ENCODE peak calls at places on chromosomes 6 and 20, in ten cellular contexts. V is esophagus muscularis mucosa; W is CD4-positive, CD25-positive, alpha-beta regulatory T cell; N is mesendoderm; T is CD4-positive, alpha-beta memory T cell; H is CD8-positive, alpha-beta T cell; P is cardiac muscle cell; Z is vagina; J is pancreas; X is adrenal gland. C is an unnamed sample. For H3K4me1, the result is how much of the 10 kb centered on the place peaks cover.

GRCh38 chr6:53896237-53896636 is 101.4 kb downstream of the LRRC1 start:
- DNase-seq in W (no peak), V (no peak), P (peak), X (no peak), T (no peak), N (no peak), H (no peak), Z (no peak), J (no peak), C (no peak)

GRCh38 chr6:163324326-163324927 is 90.1 kb upstream of the QKI start:
- DNase-seq in T (no peak), Z (no peak), X (no peak), P (no peak), W (no peak), J (no peak), V (no peak), H (no peak), N (no peak), C (no peak)

GRCh38 chr20:11891081-11891826 is 26.4 kb upstream of the BTBD3 start:
- DNase-seq in Z (no peak), T (no peak), N (peak), V (no peak), P (peak), X (peak), W (no peak), J (peak), H (peak), C (no peak)

GRCh38 chr6:53483423-53484353 is 61.2 kb downstream of the GCLC start:
- DNase-seq in T (no peak), W (peak), Z (no peak), H (no peak), N (peak), X (peak), V (no peak), P (peak), J (no peak), C (no peak)

GRCh38 chr20:49559411-49560081 is 8.4 kb downstream of the PTGIS start:
- DNase-seq in J (no peak), W (no peak), X (no peak), T (no peak), H (no peak), N (no peak), V (no peak), Z (no peak), P (no peak), C (no peak)

GRCh38 chr6:118679293-118679692 is 27.9 kb upstream of the CEP85L start:
- DNase-seq in H (no peak), Z (no peak), V (peak), X (no peak), P (no peak), N (no peak), T (no peak), J (no peak), W (no peak), C (no peak)

GRCh38 chr6:37840940-37841300 is 21.4 kb downstream of the ZFAND3 start:
- DNase-seq in Z (no peak), H (no peak), V (no peak), X (no peak), W (no peak), T (no peak), P (no peak), N (no peak), J (no peak), C (no peak)

GRCh38 chr6:133553652-133554051 is 312.5 kb downstream of the EYA4 start:
- DNase-seq in J (no peak), W (peak), V (no peak), X (peak), P (peak), T (no peak), N (peak), H (no peak), Z (no peak), C (no peak)

GRCh38 chr6:12014027-12014872 is 2.1 kb downstream of the HIVEP1 start:
- DNase-seq in P (no peak), V (no peak), N (no peak), X (no peak), H (no peak), Z (no peak), J (no peak), T (no peak), W (no peak), C (no peak)

GRCh38 chr6:40344566-40345185 is 242.5 kb downstream of the LRFN2 start:
- DNase-seq in Z (peak), T (no peak), H (no peak), X (no peak), V (peak), P (no peak), N (no peak), W (no peak), J (no peak), C (no peak)

GRCh38 chr6:170542031-170542719 is 10.9 kb downstream of the PSMB1 start:
- DNase-seq in T (no peak), W (no peak), Z (no peak), N (no peak), P (no peak), H (no peak), V (no peak), J (no peak), X (no peak), C (no peak)

GRCh38 chr20:32560482-32560988 is 24.6 kb downstream of the NOL4L start:
- DNase-seq in N (no peak), X (no peak), J (no peak), V (no peak), Z (no peak), P (no peak), W (no peak), H (no peak), T (no peak), C (no peak)

GRCh38 chr6:5950448-5950847 is 56.3 kb downstream of the NRN1 start:
- DNase-seq in V (no peak), P (peak), J (no peak), W (no peak), Z (no peak), T (no peak), H (no peak), X (no peak), N (peak), C (no peak)

GRCh38 chr6:53703047-53703446 is 37.5 kb upstream of the KLHL31 start:
- DNase-seq in N (no peak), V (no peak), T (no peak), Z (no peak), J (no peak), H (no peak), W (no peak), P (no peak), X (no peak), C (no peak)

GRCh38 chr6:27478141-27478705 is 5.3 kb upstream of the ZNF184 start:
- DNase-seq in H (no peak), V (no peak), X (peak), Z (no peak), T (no peak), N (no peak), J (no peak), W (no peak), P (no peak), C (no peak)

DNA sequence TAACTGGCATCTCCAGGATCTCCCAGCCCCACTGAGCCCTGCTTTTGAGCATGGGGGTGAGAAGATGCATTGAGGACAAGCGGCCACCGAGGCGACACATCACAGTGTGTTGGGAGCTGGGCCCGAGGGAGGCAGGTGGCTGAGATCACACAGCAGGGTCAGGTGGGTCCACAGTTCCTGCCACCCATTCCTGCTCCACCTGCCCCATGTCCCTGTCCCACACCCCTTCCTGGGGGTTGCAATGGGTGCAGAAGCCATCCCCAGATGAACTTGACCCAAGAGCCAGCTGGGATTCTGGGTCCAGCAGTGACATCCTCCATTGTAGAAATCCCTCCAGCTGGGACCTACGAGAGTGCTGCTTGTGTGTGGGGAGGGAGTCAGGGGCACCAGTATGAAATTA is 1.0 kb downstream of the TGM2 start:
- DNase-seq in P (no peak), W (no peak), V (no peak), Z (no peak), J (peak), N (no peak), X (no peak), H (no peak), T (no peak), C (no peak)
- H3K4me1 ChIP-seq in P (under half), W (under half), V (half or more), Z (half or more), J (under half), N (under half), X (under half), H (under half), T (under half), C (under half)

GRCh38 chr20:15890358-15890982 is 682.8 kb downstream of the KIF16B start:
- DNase-seq in T (no peak), N (no peak), H (no peak), X (no peak), P (no peak), Z (no peak), J (no peak), W (no peak), V (no peak), C (no peak)
- H3K4me3 ChIP-seq in T (no peak), N (no peak), H (no peak), X (no peak), P (no peak), Z (no peak), J (no peak), W (no peak), V (no peak), C (no peak)

DNA sequence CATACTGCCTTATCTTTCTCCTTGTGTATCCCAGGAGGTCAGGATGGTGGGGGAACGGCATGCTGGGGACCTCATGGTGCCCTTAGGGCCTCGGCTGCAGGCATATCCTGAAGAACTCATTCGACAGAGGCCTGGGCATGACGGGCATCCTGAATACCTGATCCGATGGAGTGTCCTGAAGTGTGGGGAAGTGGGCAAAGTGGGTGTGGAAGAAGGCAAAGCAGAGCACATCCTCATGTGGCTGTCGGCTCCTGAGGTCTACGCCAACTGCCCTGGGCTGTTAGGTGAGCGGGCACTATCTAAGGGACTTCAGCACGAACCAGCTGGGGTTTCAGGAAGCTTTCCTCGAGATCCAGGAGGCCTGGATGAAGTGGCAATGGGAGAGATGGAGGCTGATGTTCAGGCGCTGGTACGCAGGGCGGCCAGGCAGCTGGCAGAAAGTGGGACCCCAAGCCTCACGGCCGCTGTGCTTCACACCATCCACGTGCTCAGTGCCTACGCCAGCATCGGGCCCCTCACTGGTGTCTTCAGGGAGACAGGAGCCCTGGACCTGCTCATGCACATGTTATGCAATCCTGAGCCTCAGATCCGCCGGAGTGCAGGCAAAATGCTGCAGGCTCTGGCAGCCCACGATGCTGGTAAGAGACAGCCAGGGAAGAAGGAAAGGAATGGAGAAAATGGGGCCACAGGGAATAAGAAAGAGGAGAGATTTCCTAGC is 2.4 kb downstream of the CUL9 start:
- DNase-seq in J (no peak), V (no peak), X (no peak), Z (no peak), P (no peak), T (no peak), H (no peak), W (no peak), N (no peak), C (no peak)
- H3K27ac ChIP-seq in J (no peak), V (no peak), X (no peak), Z (no peak), P (no peak), T (no peak), H (no peak), W (no peak), N (no peak), C (no peak)

GRCh38 chr6:7171119-7171518 is 63.4 kb downstream of the RREB1 start:
- DNase-seq in V (no peak), X (no peak), J (no peak), N (no peak), W (no peak), T (no peak), Z (no peak), P (no peak), H (no peak), C (no peak)

GRCh38 chr6:7172605-7173185 is 64.9 kb downstream of the RREB1 start:
- DNase-seq in Z (no peak), X (no peak), P (no peak), J (no peak), W (no peak), V (no peak), T (no peak), H (no peak), N (no peak), C (no peak)

GRCh38 chr6:7169296-7169721 is 61.5 kb downstream of the RREB1 start:
- DNase-seq in J (no peak), X (no peak), T (no peak), P (no peak), H (no peak), N (no peak), Z (no peak), W (no peak), V (peak), C (no peak)

GRCh38 chr6:7171733-7172132 is 64.0 kb downstream of the RREB1 start:
- DNase-seq in H (no peak), P (no peak), X (no peak), W (no peak), Z (no peak), T (no peak), N (no peak), V (no peak), J (no peak), C (no peak)

GRCh38 chr6:7170117-7170732 is 62.5 kb downstream of the RREB1 start:
- DNase-seq in H (no peak), W (no peak), P (no peak), X (no peak), T (no peak), N (no peak), J (no peak), Z (no peak), V (peak), C (no peak)
- H3K4me1 ChIP-seq in H (under half), W (under half), P (under half), X (half or more), T (under half), N (under half), J (under half), Z (half or more), V (half or more), C (under half)

GRCh38 chr20:63534831-63535651 is 2.1 kb downstream of the PTK6 start:
- DNase-seq in W (no peak), T (no peak), X (no peak), V (no peak), Z (no peak), J (peak), N (no peak), P (no peak), H (no peak), C (peak)
- H3K4me3 ChIP-seq in W (no peak), T (no peak), X (no peak), V (no peak), Z (no peak), J (no peak), N (no peak), P (no peak), H (no peak), C (no peak)

DNA sequence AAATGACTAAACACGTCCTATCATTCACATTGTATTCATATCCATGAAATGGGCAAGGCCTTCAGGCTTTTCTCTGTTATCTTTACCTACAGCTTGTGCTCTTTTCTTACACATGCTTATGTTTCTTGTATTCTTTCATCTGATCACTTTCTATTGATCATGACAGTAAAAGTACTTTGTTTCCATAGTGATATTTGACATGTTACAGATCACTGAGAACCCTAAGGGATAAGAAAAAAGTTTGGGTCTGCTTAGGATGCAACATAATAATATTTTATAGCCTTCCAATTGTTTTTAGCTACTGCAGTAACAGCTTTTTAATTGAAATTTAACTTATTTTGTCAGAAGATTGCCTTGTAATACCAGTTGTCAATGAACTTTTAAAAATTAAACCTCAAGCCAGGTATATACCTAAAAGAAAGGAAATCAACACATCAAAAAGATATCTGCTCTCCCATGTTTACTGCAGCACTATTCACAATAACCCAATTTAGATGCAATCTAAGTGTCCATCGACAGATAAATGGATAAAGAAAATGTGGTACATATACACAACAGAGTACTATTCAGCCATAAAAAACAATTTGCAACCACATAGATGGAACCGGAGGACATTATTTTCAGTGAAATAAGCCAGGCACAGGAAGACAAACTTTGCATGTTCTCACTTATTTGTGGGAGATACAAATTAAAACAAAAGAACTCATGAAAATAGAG is 3.0 kb upstream of the SMIM8 start:
- DNase-seq in H (no peak), X (no peak), Z (no peak), W (no peak), N (no peak), V (no peak), J (no peak), T (no peak), P (no peak), C (no peak)
- H3K27ac ChIP-seq in H (no peak), X (no peak), Z (no peak), W (no peak), N (no peak), V (no peak), J (no peak), T (no peak), P (no peak), C (no peak)

GRCh38 chr20:4166726-4167035 is 151.3 kb upstream of the RNF24 start:
- DNase-seq in X (no peak), Z (no peak), V (no peak), P (no peak), N (no peak), T (no peak), H (no peak), W (no peak), J (no peak), C (no peak)

GRCh38 chr20:4161447-4162251 is 146.3 kb upstream of the RNF24 start:
- DNase-seq in V (no peak), Z (no peak), T (no peak), N (no peak), P (no peak), W (no peak), H (no peak), X (no peak), J (peak), C (no peak)

GRCh38 chr20:4165984-4166725 is 150.8 kb upstream of the RNF24 start:
- DNase-seq in N (peak), Z (no peak), X (no peak), P (no peak), W (no peak), V (no peak), H (no peak), J (no peak), T (no peak), C (no peak)

GRCh38 chr20:4162766-4163165 is 147.4 kb upstream of the RNF24 start:
- DNase-seq in V (no peak), N (no peak), T (no peak), W (no peak), P (no peak), X (no peak), J (peak), H (no peak), Z (no peak), C (no peak)

GRCh38 chr20:4164246-4164645 is 148.9 kb upstream of the RNF24 start:
- DNase-seq in H (no peak), P (no peak), V (no peak), X (no peak), W (no peak), N (no peak), T (no peak), Z (no peak), J (no peak), C (no peak)
- H3K4me1 ChIP-seq in H (under half), P (under half), V (under half), X (under half), W (under half), N (under half), T (under half), Z (under half), J (under half), C (under half)

GRCh38 chr6:63806573-63806913 is 170.9 kb downstream of the PHF3 start:
- DNase-seq in V (no peak), N (no peak), H (no peak), P (no peak), T (no peak), Z (no peak), W (no peak), X (no peak), J (no peak), C (no peak)
- H3K4me3 ChIP-seq in V (no peak), N (no peak), H (no peak), P (no peak), T (no peak), Z (no peak), W (no peak), X (no peak), J (no peak), C (no peak)

GRCh38 chr6:138307352-138307751 is 70.4 kb upstream of the SMIM28 start:
- DNase-seq in P (no peak), V (peak), T (no peak), N (no peak), H (no peak), X (no peak), W (no peak), Z (no peak), J (no peak), C (no peak)
- H3K27ac ChIP-seq in P (no peak), V (no peak), T (no peak), N (no peak), H (no peak), X (no peak), W (no peak), Z (peak), J (no peak), C (no peak)

GRCh38 chr6:31734703-31735500 is 1.4 kb downstream of the CLIC1 start:
- DNase-seq in X (peak), Z (no peak), P (peak), W (peak), V (no peak), J (no peak), T (peak), N (peak), H (peak), C (peak)

GRCh38 chr6:31733734-31734133 is 2.6 kb downstream of the CLIC1 start:
- DNase-seq in X (no peak), N (no peak), J (no peak), W (no peak), P (no peak), T (no peak), H (no peak), Z (no peak), V (no peak), C (no peak)

GRCh38 chr6:31732029-31732428 is 2.9 kb upstream of the DDAH2 start:
- DNase-seq in P (no peak), H (no peak), X (no peak), V (no peak), T (no peak), W (no peak), N (no peak), J (no peak), Z (no peak), C (no peak)

GRCh38 chr6:31736026-31736767 is at the start of gene CLIC1:
- DNase-seq in H (peak), T (peak), J (peak), X (peak), Z (no peak), V (peak), N (peak), W (peak), P (peak), C (peak)

GRCh38 chr6:31734247-31734702 is 2.1 kb downstream of the CLIC1 start:
- DNase-seq in N (no peak), W (no peak), J (no peak), V (no peak), T (no peak), X (no peak), H (no peak), Z (no peak), P (no peak), C (no peak)
- H3K4me1 ChIP-seq in N (under half), W (half or more), J (under half), V (half or more), T (half or more), X (half or more), H (half or more), Z (half or more), P (under half), C (half or more)

C was measured in CD8-positive, alpha-beta memory T cell.